ENCODE peak calls at places on chromosomes 5 and 9, in nine cellular contexts. Z, E, M, G, Y, N, T, W and X are unnamed samples.

GRCh38 chr9:1722404-1722803 is 292.7 kb upstream of the SMARCA2 start:
- DNase-seq in Z (no peak), E (no peak), M (peak; percentile 12), G (no peak), Y (no peak), N (no peak), T (no peak), W (no peak), X (no peak)

GRCh38 chr9:80504525-80505235 is 932.9 kb downstream of the TLE4 start:
- DNase-seq in Z (no peak), E (no peak), M (no peak), G (no peak), Y (no peak), N (no peak), T (no peak), W (no peak), X (no peak)

GRCh38 chr9:36928670-36929349 is 105.3 kb downstream of the PAX5 start:
- DNase-seq in Z (peak; percentile 47), E (peak; percentile 14), M (no peak), G (no peak), Y (no peak), N (peak; percentile 69), T (no peak), W (no peak), X (peak; percentile 66)

GRCh38 chr5:135194573-135195266 is 160.7 kb upstream of the PITX1 start:
- DNase-seq in Z (no peak), E (no peak), M (no peak), G (no peak), Y (no peak), N (peak; percentile 31), T (no peak), W (no peak), X (peak; percentile 25)

GRCh38 chr9:78866228-78867132 is 569.6 kb downstream of the PSAT1 start:
- DNase-seq in Z (peak; percentile 35), E (peak; percentile 19), M (no peak), G (no peak), Y (no peak), N (peak; percentile 93), T (no peak), W (no peak), X (peak; percentile 68)

GRCh38 chr9:38621434-38622082 is 1.2 kb upstream of the ANKRD18A start:
- DNase-seq in Z (no peak), E (peak; percentile 74), M (peak; percentile 65), G (no peak), Y (peak; percentile 23), N (no peak), T (no peak), W (peak; percentile 46), X (no peak)

GRCh38 chr9:131976157-131976740 is 103.4 kb downstream of the MED27 start:
- DNase-seq in Z (no peak), E (no peak), M (no peak), G (no peak), Y (no peak), N (no peak), T (no peak), W (no peak), X (no peak)

GRCh38 chr5:139562847-139563246 is 1.7 kb downstream of the UBE2D2 start:
- DNase-seq in Z (no peak), E (peak; percentile 19), M (no peak), G (no peak), Y (no peak), N (no peak), T (no peak), W (no peak), X (no peak)

GRCh38 chr9:69276775-69277174 is 48.2 kb upstream of the ENTREP1 start:
- DNase-seq in Z (no peak), E (no peak), M (no peak), G (no peak), Y (no peak), N (no peak), T (no peak), W (no peak), X (no peak)